ENCODE peak calls at places on chromosomes 2 and 18, in ten cellular contexts. One of them, this sample, is unnamed.
A peak's percentile ranks its signal among the peaks of the same experiment; 100 is the strongest.

GRCh38 chr2:119289093-119289492 is 65.5 kb downstream of the STEAP3 start:
- DNase-seq in GF-D8: no peak
- DNase-seq in stimulated activated CD4-positive, alpha-beta T cell treated with anti-CD3 and anti-CD28 coated beads, Interleukin-12 subunit alpha, Interleukin-12 subunit beta, amount 100 ng/mL, for 4 hours: no peak
- DNase-seq in GM18507: no peak
- DNase-seq in HFFc6: no peak
- DNase-seq in AG04450: no peak
- DNase-seq in iris pigment epithelial cell: no peak
- DNase-seq in H9: no peak
- DNase-seq in EL: no peak
- DNase-seq in tibial artery: no peak
- DNase-seq in this sample: no peak

GRCh38 chr2:62435720-62436119 is 70.3 kb downstream of the TMEM17 start:
- DNase-seq in HFFc6: no peak
- DNase-seq in AG04450: no peak
- DNase-seq in H9: no peak
- DNase-seq in GF-D8: no peak
- DNase-seq in stimulated activated CD4-positive, alpha-beta T cell treated with anti-CD3 and anti-CD28 coated beads, Interleukin-12 subunit alpha, Interleukin-12 subunit beta, amount 100 ng/mL, for 4 hours: no peak
- DNase-seq in iris pigment epithelial cell: no peak
- DNase-seq in tibial artery: no peak
- DNase-seq in GM18507: peak; percentile 32
- DNase-seq in EL: no peak
- DNase-seq in this sample: no peak

GRCh38 chr2:1775511-1776035 is 31.3 kb upstream of the PXDN start:
- DNase-seq in H9: no peak
- DNase-seq in AG04450: no peak
- DNase-seq in iris pigment epithelial cell: no peak
- DNase-seq in stimulated activated CD4-positive, alpha-beta T cell treated with anti-CD3 and anti-CD28 coated beads, Interleukin-12 subunit alpha, Interleukin-12 subunit beta, amount 100 ng/mL, for 4 hours: no peak
- DNase-seq in HFFc6: no peak
- DNase-seq in GM18507: no peak
- DNase-seq in tibial artery: peak; percentile 53
- DNase-seq in GF-D8: no peak
- DNase-seq in EL: no peak
- DNase-seq in this sample: no peak

GRCh38 chr2:99949530-99949929 is 192.9 kb downstream of the AFF3 start:
- DNase-seq in EL: no peak
- DNase-seq in HFFc6: no peak
- DNase-seq in GM18507: no peak
- DNase-seq in AG04450: no peak
- DNase-seq in H9: no peak
- DNase-seq in GF-D8: no peak
- DNase-seq in iris pigment epithelial cell: no peak
- DNase-seq in tibial artery: no peak
- DNase-seq in stimulated activated CD4-positive, alpha-beta T cell treated with anti-CD3 and anti-CD28 coated beads, Interleukin-12 subunit alpha, Interleukin-12 subunit beta, amount 100 ng/mL, for 4 hours: no peak
- DNase-seq in this sample: no peak

GRCh38 chr2:238985931-238986446 is 138.1 kb downstream of the TWIST2 start:
- DNase-seq in iris pigment epithelial cell: no peak
- DNase-seq in GM18507: no peak
- DNase-seq in HFFc6: no peak
- DNase-seq in EL: no peak
- DNase-seq in stimulated activated CD4-positive, alpha-beta T cell treated with anti-CD3 and anti-CD28 coated beads, Interleukin-12 subunit alpha, Interleukin-12 subunit beta, amount 100 ng/mL, for 4 hours: no peak
- DNase-seq in H9: peak; percentile 51
- DNase-seq in GF-D8: no peak
- DNase-seq in AG04450: no peak
- DNase-seq in tibial artery: peak; percentile 54
- DNase-seq in this sample: no peak

GRCh38 chr2:106572541-106573148 is 85.5 kb downstream of the CD8B2 start:
- DNase-seq in H9: peak; percentile 49
- DNase-seq in iris pigment epithelial cell: peak; percentile 15
- DNase-seq in GM18507: no peak
- DNase-seq in HFFc6: peak; percentile 4
- DNase-seq in GF-D8: no peak
- DNase-seq in stimulated activated CD4-positive, alpha-beta T cell treated with anti-CD3 and anti-CD28 coated beads, Interleukin-12 subunit alpha, Interleukin-12 subunit beta, amount 100 ng/mL, for 4 hours: no peak
- DNase-seq in tibial artery: no peak
- DNase-seq in AG04450: no peak
- DNase-seq in EL: peak; percentile 13
- DNase-seq in this sample: no peak

GRCh38 chr2:120596990-120597594 is 138.6 kb upstream of the GLI2 start:
- DNase-seq in GF-D8: peak; percentile 21
- DNase-seq in EL: peak; percentile 47
- DNase-seq in stimulated activated CD4-positive, alpha-beta T cell treated with anti-CD3 and anti-CD28 coated beads, Interleukin-12 subunit alpha, Interleukin-12 subunit beta, amount 100 ng/mL, for 4 hours: no peak
- DNase-seq in HFFc6: peak; percentile 47
- DNase-seq in iris pigment epithelial cell: peak; percentile 84
- DNase-seq in AG04450: peak; percentile 24
- DNase-seq in GM18507: no peak
- DNase-seq in tibial artery: peak; percentile 87
- DNase-seq in H9: no peak
- DNase-seq in this sample: no peak

GRCh38 chr2:230787101-230787500 is 74.5 kb downstream of the CAB39 start:
- DNase-seq in stimulated activated CD4-positive, alpha-beta T cell treated with anti-CD3 and anti-CD28 coated beads, Interleukin-12 subunit alpha, Interleukin-12 subunit beta, amount 100 ng/mL, for 4 hours: no peak
- DNase-seq in HFFc6: no peak
- DNase-seq in AG04450: no peak
- DNase-seq in GF-D8: no peak
- DNase-seq in tibial artery: no peak
- DNase-seq in EL: no peak
- DNase-seq in H9: no peak
- DNase-seq in GM18507: no peak
- DNase-seq in iris pigment epithelial cell: no peak
- DNase-seq in this sample: no peak

GRCh38 chr2:23273786-23274185 is 111.2 kb upstream of the KLHL29 start:
- DNase-seq in tibial artery: no peak
- DNase-seq in GF-D8: no peak
- DNase-seq in stimulated activated CD4-positive, alpha-beta T cell treated with anti-CD3 and anti-CD28 coated beads, Interleukin-12 subunit alpha, Interleukin-12 subunit beta, amount 100 ng/mL, for 4 hours: no peak
- DNase-seq in AG04450: no peak
- DNase-seq in HFFc6: no peak
- DNase-seq in EL: peak; percentile 57
- DNase-seq in H9: no peak
- DNase-seq in iris pigment epithelial cell: no peak
- DNase-seq in GM18507: no peak
- DNase-seq in this sample: no peak

GRCh38 chr2:36376992-36377738 is 21.6 kb downstream of the CRIM1 start:
- DNase-seq in HFFc6: peak; percentile 37
- DNase-seq in GM18507: no peak
- DNase-seq in tibial artery: no peak
- DNase-seq in AG04450: no peak
- DNase-seq in EL: peak; percentile 56
- DNase-seq in iris pigment epithelial cell: no peak
- DNase-seq in stimulated activated CD4-positive, alpha-beta T cell treated with anti-CD3 and anti-CD28 coated beads, Interleukin-12 subunit alpha, Interleukin-12 subunit beta, amount 100 ng/mL, for 4 hours: no peak
- DNase-seq in GF-D8: no peak
- DNase-seq in H9: no peak
- DNase-seq in this sample: no peak

GRCh38 chr18:59021500-59021899 is 118.2 kb upstream of the SEC11C start:
- DNase-seq in stimulated activated CD4-positive, alpha-beta T cell treated with anti-CD3 and anti-CD28 coated beads, Interleukin-12 subunit alpha, Interleukin-12 subunit beta, amount 100 ng/mL, for 4 hours: no peak
- DNase-seq in iris pigment epithelial cell: no peak
- DNase-seq in H9: no peak
- DNase-seq in AG04450: no peak
- DNase-seq in EL: no peak
- DNase-seq in GF-D8: no peak
- DNase-seq in tibial artery: no peak
- DNase-seq in HFFc6: no peak
- DNase-seq in GM18507: no peak
- DNase-seq in this sample: no peak

GRCh38 chr2:105125428-105125827 is 87.6 kb downstream of the MRPS9 start:
- DNase-seq in EL: peak; percentile 14
- DNase-seq in H9: peak; percentile 81
- DNase-seq in iris pigment epithelial cell: peak; percentile 13
- DNase-seq in GF-D8: no peak
- DNase-seq in AG04450: no peak
- DNase-seq in stimulated activated CD4-positive, alpha-beta T cell treated with anti-CD3 and anti-CD28 coated beads, Interleukin-12 subunit alpha, Interleukin-12 subunit beta, amount 100 ng/mL, for 4 hours: no peak
- DNase-seq in tibial artery: no peak
- DNase-seq in HFFc6: no peak
- DNase-seq in GM18507: no peak
- DNase-seq in this sample: no peak

GRCh38 chr2:77008925-77009706 is 513.1 kb downstream of the LRRTM4 start:
- DNase-seq in HFFc6: no peak
- DNase-seq in EL: no peak
- DNase-seq in AG04450: no peak
- DNase-seq in H9: no peak
- DNase-seq in GF-D8: no peak
- DNase-seq in iris pigment epithelial cell: peak; percentile 68
- DNase-seq in GM18507: no peak
- DNase-seq in tibial artery: no peak
- DNase-seq in stimulated activated CD4-positive, alpha-beta T cell treated with anti-CD3 and anti-CD28 coated beads, Interleukin-12 subunit alpha, Interleukin-12 subunit beta, amount 100 ng/mL, for 4 hours: no peak
- DNase-seq in this sample: no peak

GRCh38 chr2:6639870-6640639 is 225.7 kb downstream of the CMPK2 start:
- DNase-seq in iris pigment epithelial cell: no peak
- DNase-seq in EL: no peak
- DNase-seq in tibial artery: no peak
- DNase-seq in GF-D8: no peak
- DNase-seq in AG04450: no peak
- DNase-seq in GM18507: no peak
- DNase-seq in stimulated activated CD4-positive, alpha-beta T cell treated with anti-CD3 and anti-CD28 coated beads, Interleukin-12 subunit alpha, Interleukin-12 subunit beta, amount 100 ng/mL, for 4 hours: no peak
- DNase-seq in H9: peak; percentile 88
- DNase-seq in HFFc6: no peak
- DNase-seq in this sample: no peak

GRCh38 chr2:237540823-237541222 is 25.6 kb upstream of the PRLH start:
- DNase-seq in H9: no peak
- DNase-seq in GM18507: no peak
- DNase-seq in HFFc6: peak; percentile 22
- DNase-seq in GF-D8: no peak
- DNase-seq in tibial artery: peak; percentile 65
- DNase-seq in iris pigment epithelial cell: peak; percentile 62
- DNase-seq in AG04450: peak; percentile 18
- DNase-seq in EL: peak; percentile 45
- DNase-seq in stimulated activated CD4-positive, alpha-beta T cell treated with anti-CD3 and anti-CD28 coated beads, Interleukin-12 subunit alpha, Interleukin-12 subunit beta, amount 100 ng/mL, for 4 hours: no peak
- DNase-seq in this sample: no peak

GRCh38 chr2:25339791-25340339 is 1.9 kb downstream of the DNMT3A start:
- DNase-seq in HFFc6: no peak
- DNase-seq in tibial artery: peak; percentile 75
- DNase-seq in H9: peak; percentile 70
- DNase-seq in iris pigment epithelial cell: no peak
- DNase-seq in stimulated activated CD4-positive, alpha-beta T cell treated with anti-CD3 and anti-CD28 coated beads, Interleukin-12 subunit alpha, Interleukin-12 subunit beta, amount 100 ng/mL, for 4 hours: no peak
- DNase-seq in GM18507: no peak
- DNase-seq in EL: no peak
- DNase-seq in GF-D8: no peak
- DNase-seq in AG04450: no peak
- DNase-seq in this sample: no peak

GRCh38 chr2:214246417-214246816 is 164.4 kb upstream of the VWC2L start:
- DNase-seq in GM18507: no peak
- DNase-seq in iris pigment epithelial cell: no peak
- DNase-seq in H9: no peak
- DNase-seq in HFFc6: no peak
- DNase-seq in AG04450: no peak
- DNase-seq in EL: no peak
- DNase-seq in stimulated activated CD4-positive, alpha-beta T cell treated with anti-CD3 and anti-CD28 coated beads, Interleukin-12 subunit alpha, Interleukin-12 subunit beta, amount 100 ng/mL, for 4 hours: no peak
- DNase-seq in tibial artery: no peak
- DNase-seq in GF-D8: no peak
- DNase-seq in this sample: no peak

GRCh38 chr2:47654790-47655562 is 128.0 kb upstream of the MSH6 start:
- DNase-seq in GM18507: peak; percentile 32
- DNase-seq in stimulated activated CD4-positive, alpha-beta T cell treated with anti-CD3 and anti-CD28 coated beads, Interleukin-12 subunit alpha, Interleukin-12 subunit beta, amount 100 ng/mL, for 4 hours: no peak
- DNase-seq in HFFc6: no peak
- DNase-seq in AG04450: no peak
- DNase-seq in H9: peak; percentile 59
- DNase-seq in iris pigment epithelial cell: no peak
- DNase-seq in tibial artery: no peak
- DNase-seq in EL: no peak
- DNase-seq in GF-D8: no peak
- DNase-seq in this sample: no peak

GRCh38 chr2:79393806-79394484 is 118.9 kb upstream of the CTNNA2 start:
- DNase-seq in EL: no peak
- DNase-seq in stimulated activated CD4-positive, alpha-beta T cell treated with anti-CD3 and anti-CD28 coated beads, Interleukin-12 subunit alpha, Interleukin-12 subunit beta, amount 100 ng/mL, for 4 hours: no peak
- DNase-seq in HFFc6: no peak
- DNase-seq in GM18507: no peak
- DNase-seq in H9: peak; percentile 58
- DNase-seq in tibial artery: no peak
- DNase-seq in GF-D8: no peak
- DNase-seq in iris pigment epithelial cell: no peak
- DNase-seq in AG04450: no peak
- DNase-seq in this sample: no peak

GRCh38 chr18:13547347-13547746 is 179.0 kb downstream of the FAM210A start:
- DNase-seq in GF-D8: no peak
- DNase-seq in stimulated activated CD4-positive, alpha-beta T cell treated with anti-CD3 and anti-CD28 coated beads, Interleukin-12 subunit alpha, Interleukin-12 subunit beta, amount 100 ng/mL, for 4 hours: no peak
- DNase-seq in EL: no peak
- DNase-seq in tibial artery: no peak
- DNase-seq in HFFc6: no peak
- DNase-seq in GM18507: no peak
- DNase-seq in H9: no peak
- DNase-seq in AG04450: no peak
- DNase-seq in iris pigment epithelial cell: no peak
- DNase-seq in this sample: no peak

GRCh38 chr2:109511168-109511567 is 102.6 kb downstream of the SEPTIN10 start:
- DNase-seq in GF-D8: no peak
- DNase-seq in GM18507: no peak
- DNase-seq in tibial artery: no peak
- DNase-seq in HFFc6: no peak
- DNase-seq in AG04450: no peak
- DNase-seq in stimulated activated CD4-positive, alpha-beta T cell treated with anti-CD3 and anti-CD28 coated beads, Interleukin-12 subunit alpha, Interleukin-12 subunit beta, amount 100 ng/mL, for 4 hours: no peak
- DNase-seq in EL: no peak
- DNase-seq in H9: no peak
- DNase-seq in iris pigment epithelial cell: no peak
- DNase-seq in this sample: no peak

GRCh38 chr2:119730598-119731278 is 29.0 kb upstream of the PTPN4 start:
- DNase-seq in GM18507: no peak
- DNase-seq in iris pigment epithelial cell: no peak
- DNase-seq in AG04450: no peak
- DNase-seq in stimulated activated CD4-positive, alpha-beta T cell treated with anti-CD3 and anti-CD28 coated beads, Interleukin-12 subunit alpha, Interleukin-12 subunit beta, amount 100 ng/mL, for 4 hours: no peak
- DNase-seq in tibial artery: no peak
- DNase-seq in HFFc6: no peak
- DNase-seq in GF-D8: no peak
- DNase-seq in EL: no peak
- DNase-seq in H9: peak; percentile 28
- DNase-seq in this sample: no peak

GRCh38 chr2:239818531-239819011 is 206.6 kb downstream of the NDUFA10 start:
- DNase-seq in tibial artery: peak; percentile 57
- DNase-seq in HFFc6: no peak
- DNase-seq in GM18507: no peak
- DNase-seq in AG04450: no peak
- DNase-seq in GF-D8: no peak
- DNase-seq in stimulated activated CD4-positive, alpha-beta T cell treated with anti-CD3 and anti-CD28 coated beads, Interleukin-12 subunit alpha, Interleukin-12 subunit beta, amount 100 ng/mL, for 4 hours: no peak
- DNase-seq in iris pigment epithelial cell: no peak
- DNase-seq in EL: no peak
- DNase-seq in H9: peak; percentile 17
- DNase-seq in this sample: no peak

GRCh38 chr2:120525056-120526046 is 179.4 kb downstream of the INHBB start:
- DNase-seq in AG04450: no peak
- DNase-seq in HFFc6: no peak
- DNase-seq in iris pigment epithelial cell: no peak
- DNase-seq in EL: peak; percentile 16
- DNase-seq in GF-D8: no peak
- DNase-seq in H9: no peak
- DNase-seq in GM18507: no peak
- DNase-seq in tibial artery: no peak
- DNase-seq in stimulated activated CD4-positive, alpha-beta T cell treated with anti-CD3 and anti-CD28 coated beads, Interleukin-12 subunit alpha, Interleukin-12 subunit beta, amount 100 ng/mL, for 4 hours: no peak
- DNase-seq in this sample: no peak